ENCODE peak calls at places on chromosomes 13 and 19, in nine cellular contexts. W, G, D, X, H, J, T, U and E are unnamed samples.

GRCh38 chr13:32821149-32821688 is 195.0 kb upstream of the KL start:
- DNase-seq in W (no peak), G (no peak), D (no peak), X (no peak), H (no peak), J (no peak), T (no peak), U (no peak), E (no peak)

GRCh38 chr13:99380402-99380801 is 73.2 kb upstream of the GPR183 start:
- DNase-seq in W (no peak), G (no peak), D (no peak), X (no peak), H (no peak), J (no peak), T (no peak), U (no peak), E (no peak)

GRCh38 chr19:53808710-53809125 is 15.4 kb downstream of the NLRP12 start:
- DNase-seq in W (no peak), G (no peak), D (peak), X (no peak), H (no peak), J (no peak), T (no peak), U (no peak), E (peak)

GRCh38 chr19:1616396-1616795 is 11.1 kb upstream of the UQCR11 start:
- DNase-seq in W (no peak), G (no peak), D (no peak), X (no peak), H (no peak), J (no peak), T (no peak), U (no peak), E (no peak)

GRCh38 chr19:1066748-1067340 is at the start of gene ARHGAP45:
- DNase-seq in W (peak), G (no peak), D (no peak), X (no peak), H (peak), J (no peak), T (peak), U (peak), E (no peak)

GRCh38 chr13:30928971-30929370 is 3.5 kb upstream of the TEX26 start:
- DNase-seq in W (no peak), G (no peak), D (no peak), X (no peak), H (no peak), J (no peak), T (no peak), U (no peak), E (no peak)

GRCh38 chr19:50702870-50703829 is 16.5 kb downstream of the SHANK1 start:
- DNase-seq in W (no peak), G (no peak), D (peak), X (no peak), H (no peak), J (no peak), T (peak), U (no peak), E (no peak)

GRCh38 chr19:18232540-18233223 is 6.4 kb upstream of the PDE4C start:
- DNase-seq in W (no peak), G (no peak), D (no peak), X (no peak), H (no peak), J (no peak), T (no peak), U (peak), E (no peak)

GRCh38 chr19:16829822-16830289 is 658 bp downstream of the SIN3B start:
- DNase-seq in W (no peak), G (no peak), D (no peak), X (no peak), H (no peak), J (no peak), T (no peak), U (peak), E (no peak)

GRCh38 chr13:76854894-76855293 is 31.3 kb downstream of the KCTD12 start:
- DNase-seq in W (no peak), G (no peak), D (peak), X (no peak), H (no peak), J (no peak), T (no peak), U (no peak), E (no peak)

GRCh38 chr19:1438933-1439358 is 750 bp downstream of the RPS15 start:
- DNase-seq in W (no peak), G (no peak), D (no peak), X (no peak), H (no peak), J (no peak), T (no peak), U (no peak), E (no peak)

GRCh38 chr19:10424011-10424637 is 3.8 kb downstream of the PDE4A start:
- DNase-seq in W (no peak), G (no peak), D (peak), X (peak), H (peak), J (peak), T (peak), U (peak), E (no peak)

GRCh38 chr19:6103217-6103644 is 7.1 kb downstream of the RFX2 start:
- DNase-seq in W (no peak), G (no peak), D (peak), X (no peak), H (peak), J (peak), T (no peak), U (no peak), E (peak)

GRCh38 chr13:43227721-43228120 is 204.3 kb downstream of the DNAJC15 start:
- DNase-seq in W (no peak), G (no peak), D (peak), X (no peak), H (no peak), J (no peak), T (no peak), U (no peak), E (no peak)

GRCh38 chr13:33494596-33495214 is 209.2 kb upstream of the STARD13 start:
- DNase-seq in W (no peak), G (peak), D (peak), X (no peak), H (no peak), J (no peak), T (no peak), U (no peak), E (peak)

GRCh38 chr13:113305208-113305607 is 8.2 kb downstream of the LAMP1 start:
- DNase-seq in W (no peak), G (no peak), D (no peak), X (no peak), H (no peak), J (no peak), T (no peak), U (no peak), E (no peak)

GRCh38 chr19:35302446-35302845 is 10.5 kb downstream of the MAG start:
- DNase-seq in W (no peak), G (no peak), D (no peak), X (no peak), H (no peak), J (no peak), T (no peak), U (no peak), E (no peak)

GRCh38 chr19:30492581-30492980 is 120.4 kb downstream of the ZNF536 start:
- DNase-seq in W (no peak), G (no peak), D (no peak), X (no peak), H (no peak), J (no peak), T (no peak), U (peak), E (no peak)

GRCh38 chr19:48878219-48879024 is 6.2 kb downstream of the PPP1R15A start:
- DNase-seq in W (no peak), G (no peak), D (no peak), X (no peak), H (peak), J (no peak), T (no peak), U (no peak), E (no peak)

GRCh38 chr13:112854321-112854720 is 114.7 kb upstream of the MCF2L start:
- DNase-seq in W (no peak), G (no peak), D (no peak), X (no peak), H (no peak), J (no peak), T (no peak), U (no peak), E (no peak)

GRCh38 chr13:63190742-63191141 is 1775.1 kb upstream of the PCDH20 start:
- DNase-seq in W (no peak), G (no peak), D (peak), X (no peak), H (no peak), J (no peak), T (no peak), U (no peak), E (no peak)

GRCh38 chr19:15894359-15894758 is 3.5 kb downstream of the CYP4F2 start:
- DNase-seq in W (no peak), G (no peak), D (no peak), X (no peak), H (no peak), J (no peak), T (no peak), U (no peak), E (no peak)

GRCh38 chr13:100300708-100301107 is 211.8 kb downstream of the PCCA start:
- DNase-seq in W (no peak), G (no peak), D (no peak), X (no peak), H (no peak), J (no peak), T (no peak), U (peak), E (no peak)

GRCh38 chr13:24910502-24911134 is 146.6 kb downstream of the RNF17 start:
- DNase-seq in W (no peak), G (no peak), D (peak), X (no peak), H (no peak), J (no peak), T (no peak), U (no peak), E (no peak)

GRCh38 chr19:33194527-33194883 is 375 bp downstream of the LRP3 start:
- DNase-seq in W (no peak), G (no peak), D (no peak), X (no peak), H (no peak), J (no peak), T (peak), U (peak), E (no peak)

GRCh38 chr19:33064117-33064777 is 441 bp downstream of the RHPN2 start:
- DNase-seq in W (no peak), G (no peak), D (no peak), X (peak), H (peak), J (peak), T (peak), U (peak), E (no peak)

GRCh38 chr13:19607523-19608078 is 25.9 kb upstream of the MPHOSPH8 start:
- DNase-seq in W (no peak), G (no peak), D (peak), X (no peak), H (no peak), J (no peak), T (no peak), U (no peak), E (no peak)

GRCh38 chr19:13118424-13119193 is 545 bp downstream of the NACC1 start:
- DNase-seq in W (no peak), G (no peak), D (peak), X (no peak), H (peak), J (peak), T (peak), U (peak), E (no peak)

GRCh38 chr13:50071399-50071798 is 56.2 kb downstream of the KCNRG start:
- DNase-seq in W (no peak), G (no peak), D (no peak), X (no peak), H (no peak), J (no peak), T (no peak), U (no peak), E (no peak)

GRCh38 chr13:24279267-24279666 is 30.1 kb upstream of the C1QTNF9 start:
- DNase-seq in W (no peak), G (no peak), D (no peak), X (no peak), H (peak), J (no peak), T (no peak), U (no peak), E (no peak)

GRCh38 chr13:26022538-26023292 is 29.1 kb downstream of the SHISA2 start:
- DNase-seq in W (no peak), G (no peak), D (peak), X (no peak), H (peak), J (no peak), T (peak), U (peak), E (no peak)

GRCh38 chr13:25214371-25215252 is 42.5 kb upstream of the AMER2 start:
- DNase-seq in W (no peak), G (no peak), D (peak), X (no peak), H (no peak), J (no peak), T (no peak), U (no peak), E (no peak)

GRCh38 chr13:98843482-98843877 is 91.0 kb upstream of the SLC15A1 start:
- DNase-seq in W (no peak), G (no peak), D (no peak), X (no peak), H (no peak), J (no peak), T (no peak), U (no peak), E (no peak)

GRCh38 chr13:42312817-42313431 is 41.0 kb downstream of the AKAP11 start:
- DNase-seq in W (no peak), G (no peak), D (no peak), X (no peak), H (no peak), J (no peak), T (no peak), U (no peak), E (no peak)

GRCh38 chr19:19113040-19113541 is 25.2 kb downstream of the TMEM161A start:
- DNase-seq in W (no peak), G (no peak), D (peak), X (no peak), H (no peak), J (peak), T (no peak), U (no peak), E (no peak)

GRCh38 chr13:98068511-98068910 is 74.4 kb upstream of the FARP1 start:
- DNase-seq in W (no peak), G (no peak), D (no peak), X (no peak), H (no peak), J (no peak), T (no peak), U (no peak), E (no peak)

GRCh38 chr13:60226507-60226906 is 62.8 kb upstream of the DIAPH3 start:
- DNase-seq in W (no peak), G (peak), D (no peak), X (no peak), H (no peak), J (no peak), T (no peak), U (peak), E (no peak)

GRCh38 chr13:46665630-46666482 is 112.9 kb downstream of the LRCH1 start:
- DNase-seq in W (no peak), G (no peak), D (no peak), X (no peak), H (no peak), J (no peak), T (no peak), U (no peak), E (no peak)

GRCh38 chr19:41999071-41999877 is 5.2 kb upstream of the ATP1A3 start:
- DNase-seq in W (no peak), G (no peak), D (no peak), X (no peak), H (no peak), J (no peak), T (no peak), U (no peak), E (no peak)